ENCODE peak calls at places on chromosomes 11 and 22, in four cellular contexts. One of them, this sample, is unnamed.

GRCh38 chr22:36454916-36455570 is 26.4 kb downstream of the TXN2 start:
- DNase-seq in tibial nerve: peak; percentile 78
- DNase-seq in sigmoid colon: peak; percentile 97
- DNase-seq in HepG2: no peak
- DNase-seq in this sample: peak; percentile 92

GRCh38 chr22:21867528-21868266 is at the start of gene MAPK1:
- DNase-seq in tibial nerve: peak; percentile 85
- DNase-seq in HepG2: peak; percentile 79
- DNase-seq in sigmoid colon: peak; percentile 96
- DNase-seq in this sample: peak; percentile 91

GRCh38 chr22:21989049-21989448 is 6.5 kb upstream of the TOP3B start:
- DNase-seq in tibial nerve: no peak
- DNase-seq in HepG2: no peak
- DNase-seq in sigmoid colon: no peak
- DNase-seq in this sample: no peak

GRCh38 chr11:61201476-61201875 is 1.8 kb upstream of the PGA3 start:
- DNase-seq in tibial nerve: no peak
- DNase-seq in sigmoid colon: no peak
- DNase-seq in HepG2: no peak
- DNase-seq in this sample: no peak

GRCh38 chr11:13302440-13302958 is 24.9 kb downstream of the BMAL1 start:
- DNase-seq in sigmoid colon: no peak
- DNase-seq in tibial nerve: no peak
- DNase-seq in HepG2: no peak
- DNase-seq in this sample: no peak

GRCh38 chr11:73259406-73260126 is 12.6 kb upstream of the P2RY6 start:
- DNase-seq in tibial nerve: no peak
- DNase-seq in HepG2: no peak
- DNase-seq in sigmoid colon: peak; percentile 32
- DNase-seq in this sample: no peak

GRCh38 chr22:50184004-50184461 is 1.7 kb upstream of the TRABD start:
- DNase-seq in sigmoid colon: peak; percentile 89
- DNase-seq in tibial nerve: peak; percentile 62
- DNase-seq in HepG2: peak; percentile 55
- DNase-seq in this sample: peak; percentile 84

GRCh38 chr11:3905080-3905953 is 49.9 kb downstream of the STIM1 start:
- DNase-seq in tibial nerve: no peak
- DNase-seq in sigmoid colon: no peak
- DNase-seq in HepG2: peak; percentile 98
- DNase-seq in this sample: peak; percentile 23

GRCh38 chr11:62882428-62882742 is 1.7 kb downstream of the SLC3A2 start:
- DNase-seq in tibial nerve: no peak
- DNase-seq in HepG2: no peak
- DNase-seq in sigmoid colon: no peak
- DNase-seq in this sample: no peak

GRCh38 chr11:113926273-113927183 is 21.9 kb downstream of the HTR3B start:
- DNase-seq in sigmoid colon: no peak
- DNase-seq in HepG2: no peak
- DNase-seq in tibial nerve: no peak
- DNase-seq in this sample: no peak

GRCh38 chr11:58923300-58923788 is 15.9 kb upstream of the GLYATL1 start:
- DNase-seq in tibial nerve: no peak
- DNase-seq in sigmoid colon: no peak
- DNase-seq in HepG2: peak; percentile 13
- DNase-seq in this sample: no peak

GRCh38 chr22:22327723-22328122 is 83.1 kb downstream of the VPREB1 start:
- DNase-seq in HepG2: no peak
- DNase-seq in tibial nerve: no peak
- DNase-seq in sigmoid colon: no peak
- DNase-seq in this sample: no peak

GRCh38 chr11:117477721-117478120 is 150.1 kb downstream of the CEP164 start:
- DNase-seq in HepG2: no peak
- DNase-seq in sigmoid colon: no peak
- DNase-seq in tibial nerve: no peak
- DNase-seq in this sample: no peak

GRCh38 chr11:57515332-57516060 is at the start of gene SLC43A1:
- DNase-seq in HepG2: peak; percentile 46
- DNase-seq in sigmoid colon: peak; percentile 86
- DNase-seq in tibial nerve: peak; percentile 43
- DNase-seq in this sample: peak; percentile 77

GRCh38 chr11:62974848-62975522 is 9.8 kb downstream of the SLC22A6 start:
- DNase-seq in sigmoid colon: peak; percentile 54
- DNase-seq in HepG2: peak; percentile 6
- DNase-seq in tibial nerve: no peak
- DNase-seq in this sample: no peak

GRCh38 chr11:118653684-118654390 is 25.6 kb downstream of the TREH start:
- DNase-seq in sigmoid colon: no peak
- DNase-seq in tibial nerve: no peak
- DNase-seq in HepG2: no peak
- DNase-seq in this sample: no peak

GRCh38 chr11:129749141-129749540 is 66.5 kb upstream of the TMEM45B start:
- DNase-seq in HepG2: no peak
- DNase-seq in sigmoid colon: no peak
- DNase-seq in tibial nerve: no peak
- DNase-seq in this sample: no peak

GRCh38 chr11:70871881-70872280 is 380.5 kb downstream of the SHANK2 start:
- DNase-seq in sigmoid colon: peak; percentile 90
- DNase-seq in tibial nerve: no peak
- DNase-seq in HepG2: no peak
- DNase-seq in this sample: no peak
- TF ChIP-seq EP300 in sigmoid colon: peak; percentile 80
- TF ChIP-seq EP300 in tibial nerve: no peak
- TF ChIP-seq EP300 in HepG2: no peak
- TF ChIP-seq EP300 in this sample: no peak

GRCh38 chr11:78941226-78941851 is 366.7 kb upstream of the NARS2 start:
- DNase-seq in HepG2: no peak
- DNase-seq in tibial nerve: no peak
- DNase-seq in sigmoid colon: no peak
- DNase-seq in this sample: no peak
- TF ChIP-seq EP300 in HepG2: no peak
- TF ChIP-seq EP300 in tibial nerve: no peak
- TF ChIP-seq EP300 in sigmoid colon: no peak
- TF ChIP-seq EP300 in this sample: no peak

GRCh38 chr11:123505546-123506299 is 75.7 kb downstream of the GRAMD1B start:
- DNase-seq in HepG2: no peak
- DNase-seq in sigmoid colon: no peak
- DNase-seq in tibial nerve: no peak
- DNase-seq in this sample: no peak
- TF ChIP-seq EP300 in HepG2: no peak
- TF ChIP-seq EP300 in sigmoid colon: no peak
- TF ChIP-seq EP300 in tibial nerve: no peak
- TF ChIP-seq EP300 in this sample: no peak

DNA sequence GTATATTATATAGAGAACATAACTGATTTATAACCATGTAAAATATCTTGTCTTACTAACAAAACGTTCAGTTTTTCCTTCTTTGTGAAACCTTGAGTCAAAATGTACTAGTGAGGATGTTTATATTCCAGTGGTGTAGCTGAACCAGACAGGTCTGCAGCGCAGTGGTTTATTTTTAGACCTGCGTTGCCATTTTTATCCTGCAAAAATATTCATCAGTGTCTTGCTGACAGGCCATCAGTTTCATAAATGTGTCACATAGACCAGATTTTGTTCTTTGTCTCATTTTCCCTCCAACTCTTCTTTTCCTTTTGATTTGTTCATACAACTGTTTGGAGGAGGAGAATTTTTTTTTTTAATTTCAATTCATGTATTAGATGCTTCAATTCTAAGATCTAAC is 43.1 kb downstream of the HSD17B12 start:
- DNase-seq in sigmoid colon: no peak
- DNase-seq in tibial nerve: no peak
- DNase-seq in HepG2: no peak
- DNase-seq in this sample: no peak
- TF ChIP-seq EP300 in sigmoid colon: no peak
- TF ChIP-seq EP300 in tibial nerve: no peak
- TF ChIP-seq EP300 in HepG2: no peak
- TF ChIP-seq EP300 in this sample: no peak

DNA sequence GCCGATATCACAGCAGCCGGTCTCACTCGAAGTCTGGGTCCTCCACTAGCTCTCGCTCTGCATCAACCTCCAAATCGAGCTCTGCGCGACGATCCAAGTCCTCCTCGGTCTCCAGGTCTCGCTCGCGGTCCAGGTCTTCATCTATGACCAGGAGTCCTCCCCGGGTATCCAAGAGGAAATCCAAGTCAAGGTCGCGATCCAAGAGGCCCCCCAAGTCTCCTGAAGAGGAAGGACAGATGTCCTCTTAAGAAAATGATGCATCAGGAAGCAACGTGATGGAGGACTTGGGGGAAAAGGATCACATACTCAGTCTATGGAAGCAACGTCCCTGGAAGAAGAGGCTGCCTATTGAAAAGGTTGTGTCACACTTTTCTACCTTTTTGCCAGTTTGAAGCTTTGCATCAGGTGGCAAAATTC is 1.1 kb downstream of the SRSF8 start:
- DNase-seq in HepG2: no peak
- DNase-seq in sigmoid colon: no peak
- DNase-seq in tibial nerve: no peak
- DNase-seq in this sample: no peak
- TF ChIP-seq EP300 in HepG2: no peak
- TF ChIP-seq EP300 in sigmoid colon: no peak
- TF ChIP-seq EP300 in tibial nerve: no peak
- TF ChIP-seq EP300 in this sample: no peak